ENCODE peak calls at places on chromosomes 1 and 21, in four cellular contexts. B, L, T and A are unnamed samples.

GRCh38 chr21:45412909-45413581 is 8.1 kb downstream of the COL18A1 start:
- DNase-seq in B (no peak), L (no peak), T (no peak), A (peak)

GRCh38 chr1:240575976-240576666 is 35.8 kb downstream of the GREM2 start:
- DNase-seq in B (peak), L (no peak), T (no peak), A (no peak)

GRCh38 chr1:244150665-244151064 is 99.6 kb downstream of the ZBTB18 start:
- DNase-seq in B (no peak), L (no peak), T (no peak), A (no peak)

GRCh38 chr1:230022666-230023380 is 44.2 kb upstream of the GALNT2 start:
- DNase-seq in B (no peak), L (no peak), T (peak), A (no peak)

GRCh38 chr1:211830330-211831142 is at the start of gene LPGAT1:
- DNase-seq in B (peak), L (peak), T (peak), A (peak)

GRCh38 chr1:245874942-245875580 is 632.0 kb downstream of the SMYD3 start:
- DNase-seq in B (no peak), L (peak), T (no peak), A (no peak)

GRCh38 chr1:232047473-232047872 is 420.9 kb downstream of the DISC1 start:
- DNase-seq in B (no peak), L (no peak), T (no peak), A (no peak)

GRCh38 chr21:30638686-30639085 is 3.7 kb downstream of the KRTAP20-2 start:
- DNase-seq in B (no peak), L (no peak), T (no peak), A (no peak)

GRCh38 chr1:233946724-233947123 is 42.2 kb downstream of the SLC35F3 start:
- DNase-seq in B (no peak), L (no peak), T (no peak), A (no peak)

GRCh38 chr1:244849189-244849866 is 13.9 kb downstream of the COX20 start:
- DNase-seq in B (no peak), L (no peak), T (no peak), A (no peak)

GRCh38 chr1:179966551-179966950 is 11.9 kb downstream of the CEP350 start:
- DNase-seq in B (no peak), L (no peak), T (no peak), A (no peak)

GRCh38 chr21:45293726-45294401 is 6.2 kb upstream of the POFUT2 start:
- DNase-seq in B (no peak), L (peak), T (peak), A (no peak)

GRCh38 chr1:244353572-244354091 is 98.1 kb downstream of the ADSS2 start:
- DNase-seq in B (peak), L (no peak), T (no peak), A (peak)

GRCh38 chr1:147824776-147825175 is 64.4 kb upstream of the GJA5 start:
- DNase-seq in B (no peak), L (no peak), T (no peak), A (no peak)

GRCh38 chr1:170634819-170635410 is 29.0 kb upstream of the PRRX1 start:
- DNase-seq in B (no peak), L (no peak), T (no peak), A (no peak)

GRCh38 chr1:58460469-58460868 is 86.1 kb downstream of the OMA1 start:
- DNase-seq in B (peak), L (no peak), T (no peak), A (no peak)

GRCh38 chr1:62181531-62181930 is 13.1 kb upstream of the L1TD1 start:
- DNase-seq in B (no peak), L (no peak), T (no peak), A (peak)

GRCh38 chr1:147815503-147815902 is 55.1 kb upstream of the GJA5 start:
- DNase-seq in B (no peak), L (no peak), T (no peak), A (no peak)

GRCh38 chr1:203796223-203796747 is 862 bp downstream of the ZBED6 start:
- DNase-seq in B (peak), L (peak), T (no peak), A (no peak)

GRCh38 chr21:32578107-32578691 is 7.1 kb downstream of the TCP10L start:
- DNase-seq in B (peak), L (peak), T (peak), A (peak)

GRCh38 chr21:46627726-46628125 is 7.7 kb upstream of the PRMT2 start:
- DNase-seq in B (no peak), L (no peak), T (no peak), A (no peak)

GRCh38 chr21:15138475-15138874 is 73.7 kb upstream of the NRIP1 start:
- DNase-seq in B (no peak), L (no peak), T (no peak), A (no peak)

GRCh38 chr1:180927841-180928240 is 15.1 kb downstream of the KIAA1614 start:
- DNase-seq in B (no peak), L (peak), T (no peak), A (no peak)

GRCh38 chr1:231410041-231410591 is 12.0 kb downstream of the EGLN1 start:
- DNase-seq in B (no peak), L (no peak), T (no peak), A (no peak)

GRCh38 chr1:21335750-21336168 is 45.5 kb upstream of the ECE1 start:
- DNase-seq in B (no peak), L (peak), T (no peak), A (no peak)

GRCh38 chr1:76625887-76626286 is 241.4 kb upstream of the ST6GALNAC5 start:
- DNase-seq in B (no peak), L (no peak), T (no peak), A (no peak)

GRCh38 chr21:42836767-42837301 is 42.5 kb downstream of the WDR4 start:
- DNase-seq in B (no peak), L (peak), T (peak), A (no peak)

GRCh38 chr1:171984850-171985485 is 143.7 kb downstream of the DNM3 start:
- DNase-seq in B (peak), L (peak), T (no peak), A (no peak)
- TF ChIP-seq MAX in B (no peak), L (no peak), T (no peak), A (no peak)

GRCh38 chr1:17009706-17010105 is 2.0 kb downstream of the ATP13A2 start:
- DNase-seq in B (peak), L (peak), T (no peak), A (no peak)

GRCh38 chr1:17008208-17008855 is 3.4 kb downstream of the ATP13A2 start:
- DNase-seq in B (no peak), L (peak), T (no peak), A (no peak)

GRCh38 chr1:17005365-17005740 is 6.4 kb downstream of the ATP13A2 start:
- DNase-seq in B (no peak), L (no peak), T (no peak), A (no peak)

GRCh38 chr1:17004466-17005364 is 7.0 kb downstream of the ATP13A2 start:
- DNase-seq in B (no peak), L (peak), T (no peak), A (no peak)

GRCh38 chr1:17007121-17007520 is 4.6 kb downstream of the ATP13A2 start:
- DNase-seq in B (no peak), L (peak), T (no peak), A (peak)
- TF ChIP-seq MAX in B (no peak), L (no peak), T (no peak), A (no peak)

DNA sequence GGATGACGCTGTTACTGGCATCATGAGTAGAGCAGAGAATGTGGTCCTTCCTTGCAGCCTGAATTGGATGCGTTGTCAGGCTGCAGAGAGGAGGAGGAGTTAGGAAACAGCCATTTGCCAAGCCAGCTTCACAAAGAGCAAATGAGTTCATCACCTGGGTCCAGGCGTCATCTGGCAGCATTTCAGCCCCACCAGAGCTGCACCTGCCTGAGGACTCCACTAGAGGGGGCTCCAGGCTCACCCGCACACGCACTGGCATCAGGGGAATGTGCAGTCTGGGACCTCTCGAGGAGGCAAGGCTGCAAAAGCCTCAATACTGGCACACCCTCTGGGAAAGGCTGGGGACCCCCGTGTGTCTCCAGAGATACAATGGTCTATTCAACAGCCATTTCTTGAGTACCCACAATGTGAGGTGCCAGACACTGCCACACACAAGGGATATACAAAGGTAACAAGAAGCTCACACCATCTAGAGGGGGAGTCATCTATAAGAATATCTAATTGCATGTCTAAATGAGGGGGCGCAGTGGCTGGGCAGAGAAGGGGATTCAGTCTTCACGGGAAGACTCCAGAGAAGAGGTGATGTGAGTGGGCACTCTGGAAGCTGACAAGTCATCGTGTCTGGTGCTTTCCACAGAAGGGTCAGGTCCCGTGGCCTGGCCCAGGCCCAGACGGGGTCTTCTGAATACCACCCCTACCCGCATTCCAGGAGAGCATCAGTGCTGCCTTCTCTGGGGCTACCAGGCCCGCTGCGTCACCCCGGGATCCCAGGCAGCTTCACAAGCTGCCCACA is 53.5 kb upstream of the CNTN2 start:
- DNase-seq in B (peak), L (peak), T (peak), A (peak)
- TF ChIP-seq MAX in B (peak), L (no peak), T (no peak), A (no peak)

DNA sequence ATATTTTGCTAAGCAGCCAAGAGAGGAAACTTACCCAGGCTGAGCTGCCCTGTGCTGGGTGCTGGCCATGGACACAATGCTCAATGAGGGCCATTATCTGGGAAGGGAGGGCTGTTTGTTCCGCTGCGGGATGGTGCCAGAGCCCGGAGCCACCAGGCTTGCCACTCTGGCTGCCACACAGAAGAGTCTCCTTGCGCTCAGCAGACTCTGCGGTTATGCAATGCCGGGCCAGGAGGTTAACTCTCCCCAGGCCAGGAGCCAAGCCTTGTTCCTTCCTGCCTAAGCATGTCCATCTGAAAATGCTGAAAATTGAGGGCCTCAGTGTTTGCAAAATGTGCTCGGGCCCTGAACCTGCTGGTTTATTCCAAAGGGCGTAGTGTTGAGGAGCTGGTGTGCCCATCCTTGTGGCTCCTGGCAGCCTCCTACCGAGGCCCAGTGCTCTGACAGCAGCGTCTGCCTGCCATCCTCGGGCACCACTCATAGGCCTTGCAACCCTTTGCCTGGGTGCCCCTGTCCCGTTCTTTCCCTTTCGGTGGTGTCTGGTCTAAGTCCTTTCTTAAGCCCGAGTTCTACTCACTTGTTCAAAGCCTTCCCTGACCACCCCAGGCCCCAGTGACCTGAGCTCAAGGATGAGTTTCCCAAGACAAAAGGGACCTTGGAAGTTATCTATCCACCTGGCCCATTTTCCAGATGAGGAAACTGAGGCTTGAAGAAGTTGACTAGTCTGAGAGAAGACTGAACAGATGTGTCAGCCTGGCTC is 133.8 kb upstream of the EDN2 start:
- DNase-seq in B (no peak), L (no peak), T (no peak), A (no peak)
- TF ChIP-seq MAX in B (no peak), L (no peak), T (no peak), A (no peak)